ENCODE peak calls at places on chromosomes 11 and 22, in five cellular contexts. R, E, F, P and B are unnamed samples.

GRCh38 chr22:22952531-22953295 is 65.1 kb downstream of the IGLL5 start:
- DNase-seq in R (no peak), E (no peak), F (no peak), P (no peak), B (no peak)

GRCh38 chr22:32005453-32005852 is 37.6 kb upstream of the SLC5A1 start:
- DNase-seq in P (no peak), F (no peak), R (no peak), E (no peak), B (no peak)

GRCh38 chr11:61694971-61695706 is 14.9 kb downstream of the DAGLA start:
- DNase-seq in R (peak; percentile 44), P (peak; percentile 84), E (peak; percentile 42), F (peak; percentile 81), B (peak; percentile 78)

GRCh38 chr22:31020334-31020733 is 51.3 kb downstream of the TUG1 start:
- DNase-seq in R (peak; percentile 36), E (no peak), F (no peak), P (no peak), B (no peak)

GRCh38 chr11:95507794-95508193 is 276.8 kb upstream of the SESN3 start:
- DNase-seq in P (no peak), R (no peak), F (no peak), E (no peak), B (no peak)

GRCh38 chr11:125376117-125376516 is 119.9 kb downstream of the FEZ1 start:
- DNase-seq in F (peak; percentile 27), P (peak; percentile 89), R (no peak), E (peak; percentile 77), B (peak; percentile 69)

GRCh38 chr11:82225930-82226329 is 507.7 kb downstream of the FAM181B start:
- DNase-seq in P (no peak), R (no peak), F (no peak), E (no peak), B (no peak)

GRCh38 chr22:23034621-23035556 is 35.4 kb upstream of the GNAZ start:
- DNase-seq in P (no peak), F (no peak), E (no peak), R (no peak), B (no peak)

GRCh38 chr11:125494601-125494986 is 1.5 kb downstream of the FEZ1 start:
- DNase-seq in F (no peak), E (no peak), R (no peak), P (no peak), B (no peak)

GRCh38 chr11:133081730-133082452 is 450.4 kb downstream of the OPCML start:
- DNase-seq in F (no peak), R (no peak), P (no peak), E (no peak), B (no peak)

GRCh38 chr11:133086518-133086917 is 445.8 kb downstream of the OPCML start:
- DNase-seq in R (no peak), E (no peak), P (no peak), F (no peak), B (no peak)

GRCh38 chr11:133081020-133081419 is 451.3 kb downstream of the OPCML start:
- DNase-seq in F (no peak), R (no peak), E (no peak), P (no peak), B (no peak)

GRCh38 chr11:133082453-133082781 is 449.9 kb downstream of the OPCML start:
- DNase-seq in P (no peak), F (no peak), R (no peak), E (peak; percentile 57), B (peak; percentile 40)

GRCh38 chr11:133082851-133083488 is 449.3 kb downstream of the OPCML start:
- DNase-seq in F (peak; percentile 77), E (peak; percentile 51), P (peak; percentile 66), R (peak; percentile 12), B (peak; percentile 71)
- H3K36me3 ChIP-seq in F (no peaks in the 10 kb centered on the region), E (no peaks in the 10 kb centered on the region), P (no peaks in the 10 kb centered on the region), R (no peaks in the 10 kb centered on the region), B (no peaks in the 10 kb centered on the region)

GRCh38 chr11:103465555-103466140 is 356.4 kb downstream of the DYNC2H1 start:
- DNase-seq in F (no peak), E (no peak), P (no peak), R (no peak), B (no peak)

DNA sequence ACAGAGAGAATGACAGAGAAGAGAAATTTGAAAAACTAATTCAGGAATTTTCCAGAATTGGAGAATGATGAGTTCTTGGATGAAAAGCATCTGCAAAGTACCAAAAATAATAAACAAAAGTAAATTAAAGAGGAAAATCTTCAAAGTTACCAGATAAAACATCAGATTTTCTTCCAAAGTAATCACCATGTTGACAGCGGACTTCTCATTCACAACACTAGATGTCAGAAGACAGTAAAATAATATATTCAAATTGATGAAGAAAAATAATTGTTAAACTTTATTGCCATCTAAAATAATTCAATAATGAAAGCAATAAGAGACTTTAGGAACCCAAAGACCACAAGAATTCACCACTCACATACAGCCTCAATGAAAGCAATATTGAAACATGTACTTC is 355.2 kb downstream of the DYNC2H1 start:
- DNase-seq in F (no peak), R (no peak), P (no peak), E (no peak), B (no peak)
- TF ChIP-seq CTCF in F (no peak), R (no peak), P (no peak), E (no peak), B (no peak)

GRCh38 chr11:64250406-64250874 is 890 bp upstream of the PLCB3 start:
- DNase-seq in E (no peak), R (no peak), F (no peak), P (no peak), B (no peak)

GRCh38 chr11:64251986-64252837 is 882 bp downstream of the PLCB3 start:
- DNase-seq in F (peak; percentile 78), P (peak; percentile 63), R (no peak), E (peak; percentile 58), B (peak; percentile 47)

GRCh38 chr11:64249563-64250405 is 1.5 kb upstream of the PLCB3 start:
- DNase-seq in E (no peak), F (no peak), R (no peak), P (no peak), B (no peak)

GRCh38 chr11:64251722-64251985 is 324 bp downstream of the PLCB3 start:
- DNase-seq in E (no peak), R (no peak), F (no peak), P (no peak), B (no peak)

GRCh38 chr11:64250875-64251721 is at the start of gene PLCB3:
- DNase-seq in F (peak; percentile 71), R (no peak), P (peak; percentile 56), E (peak; percentile 65), B (peak; percentile 63)
- TF ChIP-seq POLR2A in F (no peak), R (no peak), P (no peak), E (peak; percentile 68), B (peak; percentile 18)

GRCh38 chr22:43228863-43229262 is 41.9 kb upstream of the TTLL12 start:
- DNase-seq in R (no peak), F (no peak), P (no peak), E (no peak), B (no peak)

GRCh38 chr22:43228330-43228729 is 41.4 kb upstream of the TTLL12 start:
- DNase-seq in R (no peak), P (no peak), E (no peak), F (peak; percentile 43), B (peak; percentile 32)

GRCh38 chr22:43227231-43227630 is 40.3 kb upstream of the TTLL12 start:
- DNase-seq in F (no peak), E (no peak), R (no peak), P (no peak), B (no peak)

GRCh38 chr22:43225609-43226008 is 38.7 kb upstream of the TTLL12 start:
- DNase-seq in E (no peak), P (no peak), F (no peak), R (no peak), B (no peak)

DNA sequence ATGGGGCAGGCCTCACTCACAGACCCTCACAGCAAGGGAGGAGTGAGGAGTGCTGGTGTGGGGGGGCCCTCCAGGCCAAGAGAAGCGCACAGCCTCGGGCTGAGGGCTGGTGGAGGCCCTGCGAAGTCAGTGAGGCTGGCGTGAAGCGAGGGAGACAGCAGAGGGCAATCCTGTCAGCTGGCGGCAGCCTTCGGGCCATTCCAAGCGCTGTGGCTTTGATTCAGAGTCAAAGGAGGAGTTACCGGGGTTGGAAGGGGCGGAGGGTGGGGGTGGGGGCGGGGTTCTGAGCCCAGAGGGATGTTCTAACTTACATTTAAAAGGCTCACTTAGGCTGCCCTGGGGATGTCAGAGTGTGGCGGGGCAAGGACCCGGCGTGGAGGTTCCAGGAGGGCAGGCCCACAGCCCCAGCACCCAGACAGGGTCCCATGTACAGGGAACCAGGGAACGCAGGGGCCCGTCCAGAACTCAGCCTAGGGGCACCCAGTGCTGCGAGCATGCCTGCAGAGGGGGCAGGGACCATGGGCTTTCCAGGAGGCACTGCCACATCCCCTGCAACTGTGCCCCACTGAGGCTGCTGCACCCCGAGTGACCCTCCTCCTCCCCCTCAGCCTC is 39.5 kb upstream of the TTLL12 start:
- DNase-seq in F (no peak), E (no peak), R (peak; percentile 23), P (no peak), B (no peak)
- H3K36me3 ChIP-seq in F (no peaks in the 10 kb centered on the region), E (no peaks in the 10 kb centered on the region), R (no peaks in the 10 kb centered on the region), P (no peaks in the 10 kb centered on the region), B (no peaks in the 10 kb centered on the region)

GRCh38 chr11:8363924-8364323 is 100.2 kb upstream of the LMO1 start:
- DNase-seq in F (no peak), P (no peak), E (no peak), R (no peak), B (peak; percentile 20)

GRCh38 chr11:8368194-8368593 is 104.5 kb upstream of the LMO1 start:
- DNase-seq in F (no peak), E (no peak), P (no peak), R (no peak), B (no peak)

GRCh38 chr11:8366316-8366715 is 102.6 kb upstream of the LMO1 start:
- DNase-seq in F (no peak), R (no peak), E (no peak), P (no peak), B (no peak)

GRCh38 chr11:8362899-8363298 is 99.2 kb upstream of the LMO1 start:
- DNase-seq in R (no peak), E (no peak), P (no peak), F (no peak), B (no peak)

DNA sequence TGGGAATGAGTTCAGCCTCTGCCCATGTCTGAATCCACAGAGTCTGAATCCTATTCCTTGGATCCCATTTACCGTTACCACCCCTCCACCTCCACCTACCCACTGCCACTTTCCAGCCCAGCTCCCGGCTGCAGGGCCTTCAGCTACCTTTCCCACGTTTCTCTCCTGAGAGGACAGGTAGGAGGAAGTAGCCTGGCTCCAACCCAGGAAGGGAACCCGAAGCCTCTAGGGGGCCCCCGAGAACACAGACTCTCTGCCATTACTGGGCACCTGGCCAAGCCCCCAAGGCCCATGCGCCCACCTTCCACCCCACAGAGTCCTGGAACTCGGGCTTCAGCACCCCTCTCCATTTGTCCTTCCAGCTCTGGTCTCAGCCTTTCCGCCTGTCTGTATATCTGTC is 101.9 kb upstream of the LMO1 start:
- DNase-seq in F (no peak), E (no peak), R (no peak), P (no peak), B (no peak)
- TF ChIP-seq CTCF in F (no peak), E (no peak), R (peak; percentile 35), P (no peak), B (no peak)